ENCODE peak calls at places on chromosomes 3 and 15, in five cellular contexts. One of them, this sample, is unnamed.

GRCh38 chr3:121918779-121919483 is 24.7 kb downstream of the SLC15A2 start:
- DNase-seq in NCI-H774: no peak
- DNase-seq in NCI-H748 treated with DMSO at 0.1 percent for 48 hours: no peak
- DNase-seq in tibial artery: no peak
- DNase-seq in brain microvascular endothelial cell: no peak
- DNase-seq in this sample: no peak

GRCh38 chr3:130085881-130086280 is 4.2 kb downstream of the ALG1L2 start:
- DNase-seq in NCI-H748 treated with DMSO at 0.1 percent for 48 hours: no peak
- DNase-seq in brain microvascular endothelial cell: no peak
- DNase-seq in NCI-H774: no peak
- DNase-seq in tibial artery: no peak
- DNase-seq in this sample: no peak

GRCh38 chr15:37813306-37813705 is 121.1 kb upstream of the TMCO5A start:
- DNase-seq in brain microvascular endothelial cell: no peak
- DNase-seq in NCI-H748 treated with DMSO at 0.1 percent for 48 hours: no peak
- DNase-seq in tibial artery: no peak
- DNase-seq in NCI-H774: no peak
- DNase-seq in this sample: no peak

GRCh38 chr3:45507820-45508317 is 86.7 kb upstream of the LIMD1 start:
- DNase-seq in NCI-H748 treated with DMSO at 0.1 percent for 48 hours: no peak
- DNase-seq in brain microvascular endothelial cell: peak
- DNase-seq in tibial artery: no peak
- DNase-seq in NCI-H774: no peak
- DNase-seq in this sample: no peak

GRCh38 chr15:38373016-38373415 is 80.9 kb upstream of the FAM98B start:
- DNase-seq in NCI-H748 treated with DMSO at 0.1 percent for 48 hours: no peak
- DNase-seq in brain microvascular endothelial cell: no peak
- DNase-seq in NCI-H774: no peak
- DNase-seq in tibial artery: no peak
- DNase-seq in this sample: no peak

GRCh38 chr3:160486459-160486869 is 36.9 kb upstream of the TRIM59 start:
- DNase-seq in NCI-H774: peak
- DNase-seq in NCI-H748 treated with DMSO at 0.1 percent for 48 hours: peak
- DNase-seq in brain microvascular endothelial cell: no peak
- DNase-seq in tibial artery: no peak
- DNase-seq in this sample: no peak

GRCh38 chr3:130935761-130936160 is 41.9 kb downstream of the ATP2C1 start:
- DNase-seq in brain microvascular endothelial cell: no peak
- DNase-seq in NCI-H774: no peak
- DNase-seq in tibial artery: no peak
- DNase-seq in NCI-H748 treated with DMSO at 0.1 percent for 48 hours: no peak
- DNase-seq in this sample: no peak

GRCh38 chr3:61715886-61716527 is 154.6 kb downstream of the PTPRG start:
- DNase-seq in tibial artery: no peak
- DNase-seq in NCI-H748 treated with DMSO at 0.1 percent for 48 hours: no peak
- DNase-seq in brain microvascular endothelial cell: no peak
- DNase-seq in NCI-H774: no peak
- DNase-seq in this sample: no peak

GRCh38 chr15:100159436-100159835 is 182.3 kb downstream of the ADAMTS17 start:
- DNase-seq in tibial artery: no peak
- DNase-seq in NCI-H774: no peak
- DNase-seq in NCI-H748 treated with DMSO at 0.1 percent for 48 hours: no peak
- DNase-seq in brain microvascular endothelial cell: no peak
- DNase-seq in this sample: no peak

GRCh38 chr15:44654858-44655257 is 8.6 kb downstream of the SPG11 start:
- DNase-seq in NCI-H774: no peak
- DNase-seq in NCI-H748 treated with DMSO at 0.1 percent for 48 hours: no peak
- DNase-seq in tibial artery: no peak
- DNase-seq in brain microvascular endothelial cell: no peak
- DNase-seq in this sample: no peak

GRCh38 chr3:161500057-161500836 is 3.6 kb downstream of the OTOL1 start:
- DNase-seq in tibial artery: no peak
- DNase-seq in brain microvascular endothelial cell: no peak
- DNase-seq in NCI-H748 treated with DMSO at 0.1 percent for 48 hours: no peak
- DNase-seq in NCI-H774: no peak
- DNase-seq in this sample: no peak

GRCh38 chr3:189985938-189986337 is 134.8 kb downstream of the P3H2 start:
- DNase-seq in NCI-H774: no peak
- DNase-seq in NCI-H748 treated with DMSO at 0.1 percent for 48 hours: no peak
- DNase-seq in tibial artery: no peak
- DNase-seq in brain microvascular endothelial cell: peak
- DNase-seq in this sample: no peak

GRCh38 chr15:36644156-36644896 is 64.9 kb downstream of the CDIN1 start:
- DNase-seq in NCI-H748 treated with DMSO at 0.1 percent for 48 hours: no peak
- DNase-seq in brain microvascular endothelial cell: no peak
- DNase-seq in NCI-H774: peak
- DNase-seq in tibial artery: no peak
- DNase-seq in this sample: no peak

GRCh38 chr3:143171656-143172055 is 52.1 kb downstream of the CHST2 start:
- DNase-seq in brain microvascular endothelial cell: peak
- DNase-seq in NCI-H774: no peak
- DNase-seq in NCI-H748 treated with DMSO at 0.1 percent for 48 hours: no peak
- DNase-seq in tibial artery: no peak
- DNase-seq in this sample: no peak

GRCh38 chr3:191148131-191148530 is 50.9 kb upstream of the OSTN start:
- DNase-seq in NCI-H748 treated with DMSO at 0.1 percent for 48 hours: no peak
- DNase-seq in brain microvascular endothelial cell: peak
- DNase-seq in tibial artery: no peak
- DNase-seq in NCI-H774: no peak
- DNase-seq in this sample: no peak

GRCh38 chr15:44130778-44131177 is 64.3 kb downstream of the FRMD5 start:
- DNase-seq in tibial artery: no peak
- DNase-seq in NCI-H748 treated with DMSO at 0.1 percent for 48 hours: no peak
- DNase-seq in NCI-H774: no peak
- DNase-seq in brain microvascular endothelial cell: no peak
- DNase-seq in this sample: no peak

GRCh38 chr15:91956026-91956723 is 102.7 kb downstream of the SLCO3A1 start:
- DNase-seq in NCI-H748 treated with DMSO at 0.1 percent for 48 hours: no peak
- DNase-seq in NCI-H774: no peak
- DNase-seq in tibial artery: no peak
- DNase-seq in brain microvascular endothelial cell: no peak
- DNase-seq in this sample: no peak

GRCh38 chr15:78909791-78910228 is 35.0 kb downstream of the CTSH start:
- DNase-seq in NCI-H748 treated with DMSO at 0.1 percent for 48 hours: no peak
- DNase-seq in brain microvascular endothelial cell: peak
- DNase-seq in NCI-H774: no peak
- DNase-seq in tibial artery: no peak
- DNase-seq in this sample: no peak

GRCh38 chr15:41494190-41494921 is 682 bp downstream of the ITPKA start:
- DNase-seq in NCI-H774: no peak
- DNase-seq in brain microvascular endothelial cell: no peak
- DNase-seq in tibial artery: no peak
- DNase-seq in NCI-H748 treated with DMSO at 0.1 percent for 48 hours: no peak
- DNase-seq in this sample: no peak

GRCh38 chr3:55488398-55489055 is 1.4 kb upstream of the WNT5A start:
- DNase-seq in brain microvascular endothelial cell: peak
- DNase-seq in tibial artery: no peak
- DNase-seq in NCI-H748 treated with DMSO at 0.1 percent for 48 hours: peak
- DNase-seq in NCI-H774: no peak
- DNase-seq in this sample: no peak

GRCh38 chr3:183930069-183930468 is 45.4 kb upstream of the PARL start:
- DNase-seq in brain microvascular endothelial cell: no peak
- DNase-seq in NCI-H774: no peak
- DNase-seq in NCI-H748 treated with DMSO at 0.1 percent for 48 hours: no peak
- DNase-seq in tibial artery: no peak
- DNase-seq in this sample: no peak

GRCh38 chr15:45399381-45400212 is 21.3 kb upstream of the GATM start:
- DNase-seq in brain microvascular endothelial cell: no peak
- DNase-seq in NCI-H774: peak
- DNase-seq in NCI-H748 treated with DMSO at 0.1 percent for 48 hours: peak
- DNase-seq in tibial artery: no peak
- DNase-seq in this sample: no peak

GRCh38 chr3:86147119-86147518 is 843.8 kb downstream of the VGLL3 start:
- DNase-seq in tibial artery: no peak
- DNase-seq in NCI-H748 treated with DMSO at 0.1 percent for 48 hours: no peak
- DNase-seq in brain microvascular endothelial cell: no peak
- DNase-seq in NCI-H774: no peak
- DNase-seq in this sample: no peak

GRCh38 chr15:73712107-73712506 is 27.9 kb downstream of the CD276 start:
- DNase-seq in NCI-H774: no peak
- DNase-seq in NCI-H748 treated with DMSO at 0.1 percent for 48 hours: no peak
- DNase-seq in brain microvascular endothelial cell: no peak
- DNase-seq in tibial artery: no peak
- DNase-seq in this sample: no peak

GRCh38 chr15:49645937-49646336 is 25.1 kb downstream of the DTWD1 start:
- DNase-seq in tibial artery: peak
- DNase-seq in brain microvascular endothelial cell: peak
- DNase-seq in NCI-H774: peak
- DNase-seq in NCI-H748 treated with DMSO at 0.1 percent for 48 hours: no peak
- DNase-seq in this sample: no peak

GRCh38 chr3:175346573-175347356 is 487.6 kb downstream of the NAALADL2 start:
- DNase-seq in NCI-H774: peak
- DNase-seq in tibial artery: peak
- DNase-seq in brain microvascular endothelial cell: peak
- DNase-seq in NCI-H748 treated with DMSO at 0.1 percent for 48 hours: no peak
- DNase-seq in this sample: no peak

GRCh38 chr15:48112242-48112641 is 8.5 kb upstream of the SLC24A5 start:
- DNase-seq in brain microvascular endothelial cell: no peak
- DNase-seq in NCI-H748 treated with DMSO at 0.1 percent for 48 hours: peak
- DNase-seq in tibial artery: no peak
- DNase-seq in NCI-H774: peak
- DNase-seq in this sample: no peak

GRCh38 chr3:107971181-107971580 is 119.7 kb downstream of the CD47 start:
- DNase-seq in NCI-H748 treated with DMSO at 0.1 percent for 48 hours: no peak
- DNase-seq in brain microvascular endothelial cell: no peak
- DNase-seq in NCI-H774: no peak
- DNase-seq in tibial artery: no peak
- DNase-seq in this sample: no peak

GRCh38 chr15:89876736-89877135 is 17.1 kb downstream of the AP3S2 start:
- DNase-seq in NCI-H774: no peak
- DNase-seq in tibial artery: no peak
- DNase-seq in brain microvascular endothelial cell: no peak
- DNase-seq in NCI-H748 treated with DMSO at 0.1 percent for 48 hours: no peak
- DNase-seq in this sample: no peak

GRCh38 chr3:126133606-126134005 is 46.8 kb downstream of the ALDH1L1 start:
- DNase-seq in NCI-H774: no peak
- DNase-seq in brain microvascular endothelial cell: no peak
- DNase-seq in tibial artery: peak
- DNase-seq in NCI-H748 treated with DMSO at 0.1 percent for 48 hours: no peak
- DNase-seq in this sample: no peak

GRCh38 chr3:29605845-29606244 is 325.0 kb downstream of the RBMS3 start:
- DNase-seq in NCI-H774: no peak
- DNase-seq in tibial artery: no peak
- DNase-seq in brain microvascular endothelial cell: peak
- DNase-seq in NCI-H748 treated with DMSO at 0.1 percent for 48 hours: no peak
- DNase-seq in this sample: no peak

GRCh38 chr3:47314056-47314764 is 31.5 kb downstream of the KLHL18 start:
- DNase-seq in tibial artery: no peak
- DNase-seq in NCI-H748 treated with DMSO at 0.1 percent for 48 hours: no peak
- DNase-seq in NCI-H774: no peak
- DNase-seq in brain microvascular endothelial cell: no peak
- DNase-seq in this sample: no peak

GRCh38 chr15:31263751-31264533 is 62.7 kb upstream of the KLF13 start:
- DNase-seq in NCI-H748 treated with DMSO at 0.1 percent for 48 hours: peak
- DNase-seq in tibial artery: peak
- DNase-seq in NCI-H774: peak
- DNase-seq in brain microvascular endothelial cell: no peak
- DNase-seq in this sample: no peak

GRCh38 chr15:29656636-29657475 is 165.4 kb downstream of the TJP1 start:
- DNase-seq in NCI-H748 treated with DMSO at 0.1 percent for 48 hours: no peak
- DNase-seq in tibial artery: no peak
- DNase-seq in brain microvascular endothelial cell: no peak
- DNase-seq in NCI-H774: peak
- DNase-seq in this sample: no peak

GRCh38 chr3:175311404-175311803 is 452.3 kb downstream of the NAALADL2 start:
- DNase-seq in NCI-H774: no peak
- DNase-seq in NCI-H748 treated with DMSO at 0.1 percent for 48 hours: no peak
- DNase-seq in brain microvascular endothelial cell: no peak
- DNase-seq in tibial artery: no peak
- DNase-seq in this sample: no peak

GRCh38 chr15:43266834-43267233 is at the start of gene TGM5:
- DNase-seq in NCI-H774: no peak
- DNase-seq in tibial artery: no peak
- DNase-seq in brain microvascular endothelial cell: no peak
- DNase-seq in NCI-H748 treated with DMSO at 0.1 percent for 48 hours: no peak
- DNase-seq in this sample: no peak

GRCh38 chr3:56928379-56929068 is 126.8 kb upstream of the ARHGEF3 start:
- DNase-seq in NCI-H748 treated with DMSO at 0.1 percent for 48 hours: no peak
- DNase-seq in brain microvascular endothelial cell: peak
- DNase-seq in tibial artery: no peak
- DNase-seq in NCI-H774: no peak
- DNase-seq in this sample: no peak

This sample was measured in cortex of kidney.